ENCODE peak calls at places on chromosomes 2 and 18, in eight cellular contexts. D, P, E, A, J, Z, R and Q are unnamed samples.

GRCh38 chr2:106885981-106886915 is at the start of gene ST6GAL2:
- DNase-seq in A (no peak), E (no peak), R (peak; percentile 14), J (no peak), Z (no peak), D (peak; percentile 59), P (no peak), Q (no peak)

GRCh38 chr18:3595282-3596273 is 145.6 kb downstream of the TGIF1 start:
- DNase-seq in P (peak; percentile 64), A (no peak), R (no peak), J (no peak), D (no peak), Z (no peak), E (no peak), Q (no peak)

GRCh38 chr2:108974674-108975073 is 14.3 kb downstream of the EDAR start:
- DNase-seq in E (no peak), Z (no peak), J (no peak), P (no peak), A (no peak), R (no peak), D (no peak), Q (no peak)

GRCh38 chr2:230828272-230828961 is 36.3 kb upstream of the ITM2C start:
- DNase-seq in A (no peak), J (peak; percentile 72), E (no peak), P (no peak), D (no peak), R (peak; percentile 69), Z (no peak), Q (no peak)

GRCh38 chr2:169462896-169463695 is 16.2 kb upstream of the BBS5 start:
- DNase-seq in E (no peak), J (no peak), A (no peak), R (no peak), P (no peak), D (no peak), Z (no peak), Q (no peak)

GRCh38 chr2:12928706-12929291 is 212.1 kb downstream of the TRIB2 start:
- DNase-seq in J (no peak), Z (no peak), A (no peak), D (no peak), P (peak; percentile 35), R (no peak), E (no peak), Q (no peak)

GRCh38 chr18:46067431-46068007 is 4.5 kb downstream of the PSTPIP2 start:
- DNase-seq in R (no peak), Z (no peak), E (no peak), D (no peak), A (no peak), P (peak; percentile 8), J (no peak), Q (no peak)

GRCh38 chr18:5628512-5629255 is 84.9 kb upstream of the EPB41L3 start:
- DNase-seq in R (peak; percentile 46), E (no peak), P (no peak), J (peak; percentile 77), A (no peak), Z (no peak), D (peak; percentile 78), Q (peak; percentile 44)

GRCh38 chr18:54140641-54141040 is 83.8 kb downstream of the MBD2 start:
- DNase-seq in P (no peak), J (no peak), Z (no peak), E (no peak), A (no peak), D (no peak), R (no peak), Q (no peak)

GRCh38 chr18:73288813-73289212 is 421.0 kb upstream of the NETO1 start:
- DNase-seq in J (no peak), Z (no peak), E (no peak), P (no peak), R (no peak), D (no peak), A (no peak), Q (no peak)

GRCh38 chr18:45772081-45772480 is 48.1 kb downstream of the SLC14A1 start:
- DNase-seq in D (no peak), J (no peak), R (no peak), A (no peak), Z (no peak), P (no peak), E (no peak), Q (no peak)

GRCh38 chr18:27057459-27058302 is 127.4 kb downstream of the CHST9 start:
- DNase-seq in R (no peak), Z (no peak), J (no peak), E (no peak), D (peak; percentile 5), P (no peak), A (no peak), Q (peak; percentile 59)

GRCh38 chr18:9048808-9049494 is 53.5 kb upstream of the NDUFV2 start:
- DNase-seq in A (no peak), Z (no peak), E (no peak), R (no peak), D (no peak), J (no peak), P (no peak), Q (no peak)

GRCh38 chr2:64317712-64318475 is 136.1 kb upstream of the LGALSL start:
- DNase-seq in P (peak; percentile 45), D (no peak), Z (no peak), E (no peak), J (no peak), R (no peak), A (no peak), Q (no peak)

GRCh38 chr2:239268549-239268948 is 132.3 kb downstream of the HDAC4 start:
- DNase-seq in R (no peak), Z (no peak), P (no peak), J (no peak), D (no peak), E (no peak), A (no peak), Q (no peak)

GRCh38 chr2:14779252-14779651 is 146.7 kb downstream of the LRATD1 start:
- DNase-seq in J (no peak), R (no peak), E (no peak), P (no peak), A (no peak), Z (no peak), D (no peak), Q (no peak)

GRCh38 chr2:241191101-241191500 is 2.6 kb downstream of the ANO7 start:
- DNase-seq in E (no peak), J (no peak), Z (no peak), R (no peak), A (no peak), D (no peak), P (no peak), Q (no peak)

GRCh38 chr2:40161986-40162385 is 289.9 kb downstream of the SLC8A1 start:
- DNase-seq in P (no peak), Z (no peak), E (no peak), D (no peak), A (no peak), R (no peak), J (no peak), Q (no peak)

GRCh38 chr2:16031055-16031847 is 90.9 kb downstream of the MYCN start:
- DNase-seq in P (no peak), Z (no peak), J (no peak), D (peak; percentile 19), R (no peak), E (no peak), A (no peak), Q (no peak)

GRCh38 chr18:7987284-7987976 is 420.3 kb downstream of the PTPRM start:
- DNase-seq in E (no peak), Z (no peak), A (no peak), J (no peak), D (no peak), P (no peak), R (no peak), Q (no peak)

GRCh38 chr18:11955299-11956029 is 25.8 kb upstream of the IMPA2 start:
- DNase-seq in E (no peak), R (peak; percentile 36), Z (no peak), P (no peak), D (no peak), A (no peak), J (peak; percentile 76), Q (no peak)

GRCh38 chr18:59232309-59233016 is 12.5 kb downstream of the GRP start:
- DNase-seq in R (no peak), P (no peak), J (no peak), Z (no peak), D (no peak), E (no peak), A (no peak), Q (no peak)

GRCh38 chr2:189933911-189934399 is 128.6 kb downstream of the MSTN start:
- DNase-seq in A (no peak), J (no peak), R (no peak), P (no peak), D (no peak), Z (no peak), E (no peak), Q (no peak)

GRCh38 chr2:98311771-98312545 is 34.3 kb upstream of the CNGA3 start:
- DNase-seq in A (no peak), J (no peak), D (no peak), E (no peak), R (no peak), P (no peak), Z (no peak), Q (no peak)

GRCh38 chr2:69023236-69023635 is 10.3 kb downstream of the ANTXR1 start:
- DNase-seq in R (no peak), J (no peak), A (no peak), Z (no peak), D (no peak), E (no peak), P (no peak), Q (no peak)

DNA sequence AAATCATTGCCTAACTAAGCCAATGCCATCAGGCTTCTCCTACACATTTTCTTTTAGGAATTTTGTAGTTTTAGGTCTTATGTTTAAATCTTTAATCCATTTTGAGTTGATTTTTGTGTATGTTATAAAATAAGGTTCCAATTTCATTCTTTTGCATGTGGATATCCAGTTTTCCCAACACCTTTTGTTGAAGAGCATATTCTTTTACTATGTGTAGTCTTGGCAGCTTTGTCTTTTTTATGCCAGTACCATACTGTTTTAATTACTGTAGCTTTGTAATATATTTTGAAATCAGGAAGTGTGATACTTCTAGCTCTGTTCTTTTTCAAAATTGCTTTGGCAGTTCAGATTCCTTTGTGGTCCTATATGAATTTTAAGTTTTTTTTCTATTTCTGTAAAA is 11.0 kb downstream of the FASTKD2 start:
- DNase-seq in D (no peak), Z (no peak), P (no peak), J (no peak), A (no peak), E (no peak), R (no peak), Q (no peak)
- H3K9me3 ChIP-seq in D (no peaks in the 10 kb centered on the region), Z (no peaks in the 10 kb centered on the region), P (peaks cover 36% of the 10 kb centered on the region), J (peaks cover 25% of the 10 kb centered on the region), A (peaks cover 3% of the 10 kb centered on the region), E (no peaks in the 10 kb centered on the region), R (peaks cover 29% of the 10 kb centered on the region), Q (no peaks in the 10 kb centered on the region)

GRCh38 chr2:96927420-96928171 is 57.7 kb upstream of the SEMA4C start:
- DNase-seq in D (no peak), A (peak; percentile 77), Z (no peak), E (no peak), R (peak; percentile 56), J (peak; percentile 87), P (no peak), Q (no peak)
- TF ChIP-seq CTCF in D (no peak), A (peak; percentile 70), Z (no peak), E (peak; percentile 35), R (no peak), J (peak; percentile 29), P (no peak), Q (no peak)

GRCh38 chr2:148552675-148553331 is 91.7 kb upstream of the EPC2 start:
- DNase-seq in R (no peak), A (no peak), D (no peak), E (no peak), J (no peak), Z (peak; percentile 41), P (peak; percentile 39), Q (no peak)
- H3K4me3 ChIP-seq in R (peak overlapping the region; percentile 31), A (peak overlapping the region; percentile 37), D (no peak overlapping the region), E (no peak overlapping the region), J (peak overlapping the region; percentile 55), Z (peak overlapping the region; percentile 43), P (peak overlapping the region; percentile 63), Q (peak overlapping the region; percentile 30)

GRCh38 chr2:51638811-51639210 is 606.9 kb upstream of the NRXN1 start:
- DNase-seq in R (no peak), J (no peak), A (no peak), P (no peak), E (no peak), D (no peak), Z (no peak), Q (no peak)
- H3K9me3 ChIP-seq in R (peaks cover 12% of the 10 kb centered on the region), J (no peaks in the 10 kb centered on the region), A (no peaks in the 10 kb centered on the region), P (no peaks in the 10 kb centered on the region), E (no peaks in the 10 kb centered on the region), D (no peaks in the 10 kb centered on the region), Z (no peaks in the 10 kb centered on the region), Q (no peaks in the 10 kb centered on the region)